ENCODE peak calls at places on chromosomes 5 and 9, in five cellular contexts. One of them, this sample, is unnamed.

GRCh38 chr5:64164166-64164565 is 1.5 kb upstream of the RNF180 start:
- DNase-seq in HepG2: no peak
- DNase-seq in HCT116: no peak
- DNase-seq in uterus: no peak
- DNase-seq in breast epithelium: no peak
- DNase-seq in this sample: no peak

GRCh38 chr5:174723979-174724483 is 351 bp upstream of the MSX2 start:
- DNase-seq in breast epithelium: no peak
- DNase-seq in HCT116: peak; percentile 59
- DNase-seq in HepG2: no peak
- DNase-seq in uterus: no peak
- DNase-seq in this sample: no peak

GRCh38 chr9:97470076-97470475 is 31.4 kb upstream of the TMOD1 start:
- DNase-seq in breast epithelium: no peak
- DNase-seq in HepG2: no peak
- DNase-seq in HCT116: peak; percentile 7
- DNase-seq in uterus: no peak
- DNase-seq in this sample: no peak

GRCh38 chr5:147391781-147392180 is 118.1 kb downstream of the DPYSL3 start:
- DNase-seq in HCT116: peak; percentile 38
- DNase-seq in breast epithelium: no peak
- DNase-seq in HepG2: peak; percentile 25
- DNase-seq in uterus: peak; percentile 33
- DNase-seq in this sample: peak; percentile 41

GRCh38 chr5:121380066-121380465 is 471.6 kb upstream of the FTMT start:
- DNase-seq in HCT116: no peak
- DNase-seq in HepG2: no peak
- DNase-seq in uterus: no peak
- DNase-seq in breast epithelium: no peak
- DNase-seq in this sample: no peak

GRCh38 chr5:58886315-58887207 is 303.7 kb downstream of the RAB3C start:
- DNase-seq in breast epithelium: peak; percentile 59
- DNase-seq in uterus: peak; percentile 43
- DNase-seq in HepG2: peak; percentile 25
- DNase-seq in HCT116: peak; percentile 28
- DNase-seq in this sample: peak; percentile 44

GRCh38 chr5:68343421-68343826 is 127.9 kb downstream of the PIK3R1 start:
- DNase-seq in HepG2: no peak
- DNase-seq in HCT116: no peak
- DNase-seq in breast epithelium: no peak
- DNase-seq in uterus: peak; percentile 59
- DNase-seq in this sample: peak; percentile 88

GRCh38 chr9:112422417-112423148 is 42.7 kb downstream of the HSDL2 start:
- DNase-seq in breast epithelium: no peak
- DNase-seq in uterus: no peak
- DNase-seq in HepG2: no peak
- DNase-seq in HCT116: no peak
- DNase-seq in this sample: no peak

GRCh38 chr5:140000332-140000731 is 42.8 kb downstream of the NRG2 start:
- DNase-seq in breast epithelium: no peak
- DNase-seq in uterus: no peak
- DNase-seq in HepG2: no peak
- DNase-seq in HCT116: no peak
- DNase-seq in this sample: no peak

GRCh38 chr9:120281665-120282064 is 298.3 kb downstream of the CDK5RAP2 start:
- DNase-seq in uterus: no peak
- DNase-seq in breast epithelium: no peak
- DNase-seq in HCT116: no peak
- DNase-seq in HepG2: no peak
- DNase-seq in this sample: no peak

GRCh38 chr5:137570070-137570469 is 70.9 kb upstream of the SPOCK1 start:
- DNase-seq in uterus: no peak
- DNase-seq in breast epithelium: no peak
- DNase-seq in HepG2: no peak
- DNase-seq in HCT116: no peak
- DNase-seq in this sample: no peak

GRCh38 chr9:110949081-110949480 is 89.2 kb downstream of the LPAR1 start:
- DNase-seq in HCT116: no peak
- DNase-seq in uterus: no peak
- DNase-seq in breast epithelium: no peak
- DNase-seq in HepG2: no peak
- DNase-seq in this sample: no peak

GRCh38 chr9:28234899-28235277 is 661.6 kb upstream of the C9orf72 start:
- DNase-seq in uterus: no peak
- DNase-seq in breast epithelium: no peak
- DNase-seq in HepG2: no peak
- DNase-seq in HCT116: no peak
- DNase-seq in this sample: no peak

GRCh38 chr5:116011046-116011445 is 21.2 kb upstream of the ARL14EPL start:
- DNase-seq in HepG2: no peak
- DNase-seq in HCT116: no peak
- DNase-seq in uterus: no peak
- DNase-seq in breast epithelium: no peak
- DNase-seq in this sample: no peak

GRCh38 chr5:83956386-83956785 is 235.7 kb upstream of the HAPLN1 start:
- DNase-seq in breast epithelium: no peak
- DNase-seq in HCT116: no peak
- DNase-seq in HepG2: no peak
- DNase-seq in uterus: no peak
- DNase-seq in this sample: no peak

GRCh38 chr5:154520861-154521453 is 42.9 kb upstream of the HAND1 start:
- DNase-seq in uterus: no peak
- DNase-seq in breast epithelium: no peak
- DNase-seq in HepG2: peak; percentile 34
- DNase-seq in HCT116: peak; percentile 63
- DNase-seq in this sample: peak; percentile 32

GRCh38 chr5:100903036-100903887 is at the start of gene ST8SIA4:
- DNase-seq in HCT116: no peak
- DNase-seq in HepG2: no peak
- DNase-seq in uterus: peak; percentile 41
- DNase-seq in breast epithelium: peak; percentile 54
- DNase-seq in this sample: peak; percentile 72

GRCh38 chr5:9398227-9398626 is 147.6 kb downstream of the SEMA5A start:
- DNase-seq in HCT116: no peak
- DNase-seq in HepG2: no peak
- DNase-seq in uterus: no peak
- DNase-seq in breast epithelium: no peak
- DNase-seq in this sample: no peak

GRCh38 chr5:131367219-131367860 is 103.5 kb downstream of the CDC42SE2 start:
- DNase-seq in HepG2: no peak
- DNase-seq in breast epithelium: no peak
- DNase-seq in uterus: no peak
- DNase-seq in HCT116: no peak
- DNase-seq in this sample: no peak

GRCh38 chr5:143055596-143056330 is 285.6 kb downstream of the ARHGAP26 start:
- DNase-seq in HepG2: no peak
- DNase-seq in breast epithelium: no peak
- DNase-seq in HCT116: no peak
- DNase-seq in uterus: no peak
- DNase-seq in this sample: no peak
- H3K4me3 ChIP-seq in HepG2: no peak overlapping the region
- H3K4me3 ChIP-seq in breast epithelium: no peak overlapping the region
- H3K4me3 ChIP-seq in HCT116: no peak overlapping the region
- H3K4me3 ChIP-seq in uterus: no peak overlapping the region
- H3K4me3 ChIP-seq in this sample: no peak overlapping the region

GRCh38 chr9:69175488-69175872 is 1.4 kb downstream of the TJP2 start:
- DNase-seq in uterus: no peak
- DNase-seq in HepG2: no peak
- DNase-seq in HCT116: no peak
- DNase-seq in breast epithelium: no peak
- DNase-seq in this sample: no peak
- H3K4me1 ChIP-seq in uterus: peaks cover 6% of the 10 kb centered on the region
- H3K4me1 ChIP-seq in HepG2: peaks cover 95% of the 10 kb centered on the region
- H3K4me1 ChIP-seq in HCT116: peaks cover 38% of the 10 kb centered on the region
- H3K4me1 ChIP-seq in breast epithelium: no peaks in the 10 kb centered on the region
- H3K4me1 ChIP-seq in this sample: no peaks in the 10 kb centered on the region

GRCh38 chr5:135172718-135173117 is 138.7 kb upstream of the PITX1 start:
- DNase-seq in HepG2: no peak
- DNase-seq in HCT116: no peak
- DNase-seq in breast epithelium: no peak
- DNase-seq in uterus: no peak
- DNase-seq in this sample: no peak

GRCh38 chr5:135173662-135174290 is 139.7 kb upstream of the PITX1 start:
- DNase-seq in HCT116: no peak
- DNase-seq in HepG2: no peak
- DNase-seq in breast epithelium: no peak
- DNase-seq in uterus: no peak
- DNase-seq in this sample: no peak

GRCh38 chr5:135167634-135168033 is 133.6 kb upstream of the PITX1 start:
- DNase-seq in HCT116: no peak
- DNase-seq in breast epithelium: no peak
- DNase-seq in HepG2: no peak
- DNase-seq in uterus: no peak
- DNase-seq in this sample: no peak

GRCh38 chr5:135174315-135175096 is 140.5 kb upstream of the PITX1 start:
- DNase-seq in HCT116: no peak
- DNase-seq in breast epithelium: no peak
- DNase-seq in uterus: no peak
- DNase-seq in HepG2: no peak
- DNase-seq in this sample: no peak

DNA sequence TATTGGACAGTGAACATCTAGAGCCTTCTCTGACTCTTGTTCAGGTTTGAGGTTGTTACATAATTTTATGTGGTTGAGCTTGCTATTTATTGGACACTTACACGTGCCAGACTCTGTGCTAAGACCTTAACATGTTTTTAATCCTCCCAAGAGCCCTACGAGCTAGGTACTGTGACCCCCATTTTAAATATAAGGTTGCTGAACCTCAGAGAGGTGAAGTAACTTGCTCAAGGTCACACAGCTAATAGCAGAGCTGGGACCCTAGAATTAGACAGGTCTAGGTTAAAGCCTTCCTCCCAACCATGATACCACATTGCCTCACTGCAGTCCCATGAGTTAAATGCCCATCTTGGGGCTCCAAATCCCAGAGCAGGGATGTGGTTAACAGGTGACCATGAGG is 135.7 kb upstream of the PITX1 start:
- DNase-seq in HCT116: no peak
- DNase-seq in uterus: no peak
- DNase-seq in HepG2: no peak
- DNase-seq in breast epithelium: no peak
- DNase-seq in this sample: no peak
- H3K27me3 ChIP-seq in HCT116: peaks cover 63% of the 10 kb centered on the region
- H3K27me3 ChIP-seq in uterus: no peaks in the 10 kb centered on the region
- H3K27me3 ChIP-seq in HepG2: no peaks in the 10 kb centered on the region
- H3K27me3 ChIP-seq in breast epithelium: no peaks in the 10 kb centered on the region
- H3K27me3 ChIP-seq in this sample: no peaks in the 10 kb centered on the region

GRCh38 chr9:79655571-79655970 is 83.8 kb downstream of the TLE4 start:
- DNase-seq in breast epithelium: no peak
- DNase-seq in uterus: no peak
- DNase-seq in HepG2: no peak
- DNase-seq in HCT116: no peak
- DNase-seq in this sample: no peak
- H3K4me3 ChIP-seq in breast epithelium: no peak overlapping the region
- H3K4me3 ChIP-seq in uterus: no peak overlapping the region
- H3K4me3 ChIP-seq in HepG2: no peak overlapping the region
- H3K4me3 ChIP-seq in HCT116: no peak overlapping the region
- H3K4me3 ChIP-seq in this sample: no peak overlapping the region

DNA sequence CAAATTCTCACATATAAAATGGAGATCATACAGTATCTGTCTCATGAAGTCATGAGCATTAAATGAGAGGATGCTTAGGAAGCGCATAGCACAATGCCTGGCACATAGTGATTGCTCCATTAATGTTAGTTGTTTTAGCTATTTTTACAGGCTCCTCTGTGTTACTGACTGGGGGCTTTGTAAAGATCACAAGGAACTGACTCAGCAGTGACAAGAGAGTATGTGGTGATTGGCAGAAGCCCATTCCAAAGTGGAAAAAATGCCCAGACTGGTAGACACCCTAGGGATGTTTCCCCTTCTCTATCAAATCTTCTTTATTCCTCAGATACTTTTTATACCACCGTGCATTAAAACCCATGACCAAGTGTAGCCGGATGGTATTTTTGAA is 33.5 kb downstream of the ABLIM3 start:
- DNase-seq in HepG2: no peak
- DNase-seq in breast epithelium: no peak
- DNase-seq in uterus: no peak
- DNase-seq in HCT116: no peak
- DNase-seq in this sample: no peak
- H3K4me1 ChIP-seq in HepG2: peaks cover 63% of the 10 kb centered on the region
- H3K4me1 ChIP-seq in breast epithelium: no peaks in the 10 kb centered on the region
- H3K4me1 ChIP-seq in uterus: no peaks in the 10 kb centered on the region
- H3K4me1 ChIP-seq in HCT116: no peaks in the 10 kb centered on the region
- H3K4me1 ChIP-seq in this sample: peaks cover 3% of the 10 kb centered on the region

This sample was measured in small intestine.